ENCODE peak calls at places on chromosomes 11 and 22, in nine cellular contexts. B is choroid plexus epithelial cell, K is A673, D is fibroblast of lung, O is cardiac muscle cell, T is brain microvascular endothelial cell, M is HepG2, V is neural progenitor cell, S is AG04450. A is an unnamed sample.

GRCh38 chr22:27489265-27489675 is 312.3 kb downstream of the MN1 start:
- DNase-seq in V (no peak), T (peak), M (peak), B (peak), K (no peak), D (peak), S (no peak), O (no peak), A (no peak)

GRCh38 chr22:32697331-32697995 is 104.0 kb upstream of the TIMP3 start:
- DNase-seq in V (no peak), K (no peak), D (no peak), M (peak), O (no peak), S (no peak), T (no peak), B (no peak), A (no peak)

GRCh38 chr11:15695096-15695721 is 580.5 kb downstream of the INSC start:
- DNase-seq in K (no peak), B (no peak), O (no peak), M (no peak), S (no peak), T (no peak), V (no peak), D (no peak), A (no peak)

GRCh38 chr22:47023871-47024270 is 261.4 kb downstream of the TBC1D22A start:
- DNase-seq in B (no peak), M (no peak), S (no peak), O (no peak), D (no peak), V (no peak), K (no peak), T (no peak), A (no peak)

GRCh38 chr11:69704508-69705245 is 855 bp upstream of the FGF19 start:
- DNase-seq in B (peak), T (no peak), V (peak), S (no peak), D (no peak), K (peak), O (peak), M (no peak), A (no peak)

GRCh38 chr22:45318558-45319318 is 9.0 kb downstream of the FAM118A start:
- DNase-seq in T (no peak), O (no peak), M (no peak), S (no peak), K (no peak), B (peak), V (peak), D (peak), A (no peak)

GRCh38 chr22:22014285-22014659 is 31.7 kb upstream of the TOP3B start:
- DNase-seq in T (no peak), O (no peak), D (no peak), V (no peak), B (no peak), M (no peak), K (no peak), S (no peak), A (no peak)

GRCh38 chr22:48600681-48601080 is 1227.0 kb downstream of the BRD1 start:
- DNase-seq in S (no peak), O (no peak), K (no peak), M (no peak), T (no peak), V (no peak), D (no peak), B (no peak), A (no peak)

GRCh38 chr11:80383655-80384054 is 942.8 kb upstream of the TENM4 start:
- DNase-seq in M (no peak), B (no peak), O (peak), T (no peak), K (peak), V (peak), S (no peak), D (no peak), A (no peak)

GRCh38 chr22:19535001-19535400 is 10.8 kb upstream of the CLDN5 start:
- DNase-seq in V (no peak), B (no peak), O (no peak), D (no peak), K (peak), M (no peak), S (no peak), T (no peak), A (no peak)

GRCh38 chr11:116686891-116687290 is 85.9 kb downstream of the BUD13 start:
- DNase-seq in M (no peak), V (no peak), B (no peak), S (no peak), T (no peak), O (no peak), K (no peak), D (no peak), A (no peak)

GRCh38 chr22:48250286-48250895 is 1487.9 kb downstream of the TBC1D22A start:
- DNase-seq in V (no peak), B (no peak), S (no peak), D (no peak), O (no peak), M (no peak), T (no peak), K (no peak), A (no peak)

GRCh38 chr11:88284306-88285057 is 53.1 kb downstream of the CTSC start:
- DNase-seq in B (peak), V (no peak), S (no peak), M (no peak), K (no peak), T (no peak), O (peak), D (no peak), A (no peak)

GRCh38 chr11:118290923-118291322 is 13.6 kb upstream of the CD3E start:
- DNase-seq in O (peak), D (no peak), B (peak), S (no peak), K (no peak), M (peak), V (peak), T (no peak), A (no peak)

GRCh38 chr11:35029979-35030378 is 109.0 kb upstream of the CD44 start:
- DNase-seq in S (no peak), T (peak), V (no peak), K (peak), M (no peak), D (peak), O (no peak), B (peak), A (no peak)

GRCh38 chr22:41256254-41256897 is 15.6 kb upstream of the CHADL start:
- DNase-seq in M (no peak), K (no peak), V (no peak), S (peak), D (peak), T (peak), B (peak), O (no peak), A (peak)

GRCh38 chr11:130813196-130813595 is 103.1 kb downstream of the SNX19 start:
- DNase-seq in S (no peak), K (no peak), M (no peak), D (no peak), T (no peak), V (no peak), B (no peak), O (no peak), A (no peak)

GRCh38 chr11:86592659-86593451 is 79.6 kb downstream of the ME3 start:
- DNase-seq in K (peak), O (peak), S (peak), M (peak), B (peak), T (peak), V (no peak), D (peak), A (no peak)

GRCh38 chr11:69819541-69820070 is 390 bp upstream of the FGF3 start:
- DNase-seq in D (no peak), V (peak), T (no peak), K (no peak), O (no peak), M (no peak), S (no peak), B (no peak), A (no peak)

GRCh38 chr11:76685841-76686240 is 15.3 kb upstream of the LRRC32 start:
- DNase-seq in D (no peak), T (no peak), K (no peak), S (no peak), M (no peak), O (no peak), B (no peak), V (no peak), A (no peak)

GRCh38 chr11:117882539-117882938 is 6.1 kb upstream of the FXYD6 start:
- DNase-seq in M (no peak), B (no peak), K (no peak), S (no peak), T (no peak), V (no peak), D (no peak), O (peak), A (no peak)

GRCh38 chr22:36362819-36363377 is 24.9 kb downstream of the MYH9 start:
- DNase-seq in B (no peak), M (no peak), K (no peak), O (no peak), T (no peak), V (no peak), S (no peak), D (peak), A (no peak)

GRCh38 chr11:120432056-120433018 is 79.2 kb upstream of the GRIK4 start:
- DNase-seq in O (no peak), T (peak), B (peak), D (peak), K (peak), V (no peak), M (peak), S (peak), A (peak)

GRCh38 chr11:112783945-112784322 is 177.3 kb upstream of the NCAM1 start:
- DNase-seq in V (no peak), S (no peak), O (no peak), D (peak), K (no peak), M (no peak), B (no peak), T (no peak), A (no peak)

GRCh38 chr11:9138612-9139579 is 47.5 kb upstream of the SCUBE2 start:
- DNase-seq in B (peak), D (peak), T (peak), S (peak), K (peak), V (no peak), O (no peak), M (peak), A (peak)

GRCh38 chr11:118607401-118608267 is at the start of gene PHLDB1:
- DNase-seq in D (peak), T (peak), K (peak), O (peak), S (no peak), M (peak), V (peak), B (peak), A (no peak)

GRCh38 chr11:124339671-124340447 is 19.9 kb upstream of the OR8D2 start:
- DNase-seq in O (no peak), D (no peak), B (no peak), M (peak), K (no peak), V (no peak), T (no peak), S (no peak), A (no peak)

GRCh38 chr11:119192111-119192510 is 6.8 kb downstream of the NHERF4 start:
- DNase-seq in K (no peak), M (no peak), T (no peak), B (peak), S (no peak), V (no peak), O (no peak), D (no peak), A (no peak)

GRCh38 chr11:17351510-17352176 is at the start of gene NCR3LG1:
- DNase-seq in D (peak), V (peak), M (peak), B (peak), S (peak), T (peak), K (peak), O (peak), A (peak)

GRCh38 chr11:78371221-78371899 is 46.3 kb downstream of the GAB2 start:
- DNase-seq in O (no peak), D (no peak), S (no peak), V (no peak), T (no peak), M (no peak), K (no peak), B (no peak), A (no peak)

GRCh38 chr22:35561796-35562526 is 21.3 kb downstream of the RASD2 start:
- DNase-seq in V (no peak), O (no peak), M (no peak), S (peak), K (peak), B (peak), D (peak), T (peak), A (no peak)

GRCh38 chr11:92246637-92247036 is 22.0 kb downstream of the FAT3 start:
- DNase-seq in B (no peak), M (no peak), K (no peak), O (no peak), S (no peak), V (no peak), D (no peak), T (no peak), A (no peak)

GRCh38 chr11:15971215-15971546 is 385.2 kb downstream of the SOX6 start:
- DNase-seq in K (no peak), B (no peak), D (no peak), T (no peak), O (no peak), M (no peak), V (no peak), S (no peak), A (no peak)

DNA sequence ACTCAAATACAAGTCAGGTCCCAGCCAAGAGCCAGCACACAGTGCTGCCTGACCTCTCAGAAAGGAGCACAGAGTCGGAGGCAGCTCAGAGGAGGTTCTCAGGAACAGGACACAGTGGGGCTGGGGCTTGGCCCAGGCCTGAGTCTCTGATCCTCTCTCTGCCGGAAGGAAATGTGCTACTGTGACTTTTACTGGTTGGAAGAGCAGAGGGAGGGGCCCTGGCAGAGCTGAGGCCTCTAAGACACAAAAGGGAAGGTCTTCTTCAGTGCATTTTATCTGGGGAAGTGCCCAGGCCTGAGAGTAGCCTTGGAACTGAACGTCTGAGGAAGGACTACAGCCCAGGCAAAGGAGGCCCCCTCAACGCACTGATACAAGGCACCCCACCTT is 16.2 kb upstream of the CASTOR1 start:
- DNase-seq in K (no peak), M (no peak), V (no peak), D (no peak), S (no peak), O (no peak), B (peak), T (no peak), A (no peak)
- H3K4me3 ChIP-seq in K (no peak), M (no peak), V (no peak), D (no peak), S (no peak), O (no peak), B (no peak), T (no peak), A (no peak)

GRCh38 chr11:845872-846271 is 3.2 kb downstream of the TSPAN4 start:
- DNase-seq in V (no peak), M (no peak), T (no peak), K (no peak), D (no peak), B (peak), O (no peak), S (no peak), A (no peak)

GRCh38 chr11:844693-845644 is 2.3 kb downstream of the TSPAN4 start:
- DNase-seq in K (peak), O (peak), V (peak), T (no peak), B (peak), D (peak), M (peak), S (peak), A (peak)

GRCh38 chr11:848380-848931 is 5.8 kb downstream of the TSPAN4 start:
- DNase-seq in T (no peak), K (peak), M (no peak), D (no peak), B (peak), S (no peak), O (peak), V (peak), A (no peak)

GRCh38 chr11:847876-848275 is 5.2 kb downstream of the TSPAN4 start:
- DNase-seq in K (no peak), T (no peak), B (no peak), D (no peak), S (no peak), M (no peak), V (no peak), O (no peak), A (no peak)

DNA sequence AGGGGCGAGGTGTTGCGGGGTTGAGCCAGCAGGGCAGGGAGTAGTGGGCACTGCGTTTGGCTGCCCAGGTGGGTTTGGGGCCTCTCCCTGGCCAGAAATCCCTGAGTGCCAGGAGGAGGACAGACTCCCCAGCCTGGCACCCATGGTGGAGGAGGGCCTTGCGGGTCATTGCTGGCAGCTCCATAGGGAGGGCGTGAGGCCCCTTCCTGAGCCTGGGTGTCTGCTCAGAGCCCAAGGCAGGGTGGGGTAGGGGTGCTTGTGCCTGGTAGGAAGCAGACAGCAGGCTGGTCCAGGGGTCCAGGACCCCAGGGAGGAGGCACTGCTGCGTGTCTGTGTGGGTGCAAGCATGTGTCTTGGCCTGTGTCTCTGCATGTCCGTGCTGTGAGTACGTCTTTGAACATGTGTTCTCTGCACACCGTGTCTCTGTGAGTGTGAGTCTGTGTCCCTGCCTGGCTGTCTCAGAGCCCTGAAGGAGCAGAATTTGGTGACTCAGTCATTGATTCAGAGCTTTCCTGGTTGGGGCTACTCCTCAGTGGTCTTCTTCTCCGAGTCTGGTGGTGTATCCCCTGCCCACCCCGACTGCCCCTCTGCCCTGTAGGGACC is 3.9 kb downstream of the TSPAN4 start:
- DNase-seq in K (no peak), V (no peak), B (peak), S (no peak), D (no peak), M (no peak), T (no peak), O (no peak), A (no peak)
- H3K4me3 ChIP-seq in K (no peak), V (no peak), B (no peak), S (no peak), D (no peak), M (no peak), T (no peak), O (no peak), A (no peak)

GRCh38 chr11:96567193-96567592 is 177.4 kb downstream of the JRKL start:
- DNase-seq in S (no peak), M (no peak), B (peak), V (peak), T (no peak), K (peak), D (no peak), O (peak), A (no peak)
- H3K4me3 ChIP-seq in S (no peak), M (no peak), B (peak), V (no peak), T (peak), K (no peak), D (no peak), O (no peak), A (no peak)

GRCh38 chr11:61680622-61681191 is 516 bp downstream of the DAGLA start:
- DNase-seq in V (no peak), S (no peak), M (no peak), B (no peak), T (no peak), K (no peak), O (no peak), D (no peak), A (no peak)
- H3K4me3 ChIP-seq in V (peak), S (peak), M (peak), B (peak), T (peak), K (peak), O (peak), D (peak), A (peak)

GRCh38 chr11:68271023-68271780 is 571 bp downstream of the C11orf24 start:
- DNase-seq in T (peak), B (peak), O (peak), D (peak), M (peak), S (peak), V (peak), K (peak), A (no peak)

GRCh38 chr11:68275721-68276488 is 4.1 kb upstream of the C11orf24 start:
- DNase-seq in B (no peak), M (peak), O (no peak), D (no peak), S (no peak), K (no peak), V (no peak), T (no peak), A (no peak)

GRCh38 chr11:68270334-68271022 is 1.3 kb downstream of the C11orf24 start:
- DNase-seq in V (no peak), K (no peak), T (no peak), M (peak), S (no peak), B (no peak), D (no peak), O (no peak), A (no peak)

GRCh38 chr11:68271781-68272608 is at the start of gene C11orf24:
- DNase-seq in B (peak), V (peak), S (peak), D (peak), K (peak), O (peak), T (peak), M (peak), A (peak)

DNA sequence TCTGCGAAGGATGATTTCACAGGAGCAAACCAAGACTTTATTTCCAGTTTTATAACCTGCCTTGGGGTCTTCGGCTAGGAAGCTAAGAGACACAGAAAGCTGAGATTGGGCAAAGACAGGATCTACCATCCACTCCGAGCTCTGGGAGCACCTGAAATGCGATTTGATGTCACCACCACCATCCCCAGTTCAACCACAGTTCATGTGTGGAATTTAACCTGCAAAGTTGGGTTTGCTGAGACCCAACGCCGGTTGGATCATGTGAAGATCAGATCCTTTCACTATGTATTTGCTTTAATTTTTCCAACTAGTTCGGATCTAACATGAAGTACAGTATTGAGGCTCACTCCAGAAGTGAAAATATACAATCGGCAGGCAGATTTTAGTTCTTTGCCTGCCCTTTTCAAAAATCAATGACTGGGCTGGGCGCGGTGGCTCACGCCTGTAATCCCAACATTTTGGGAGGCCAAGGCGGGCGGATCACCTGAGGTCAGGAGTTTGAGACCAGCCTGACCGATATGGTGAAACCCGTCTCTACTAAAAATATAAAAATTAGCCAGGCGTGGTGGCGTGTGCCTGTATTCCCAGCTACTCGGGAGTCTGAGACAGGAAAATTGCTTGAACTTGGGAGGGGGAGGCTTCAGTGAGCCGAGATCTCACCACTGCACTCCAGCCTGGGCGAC is 1.4 kb upstream of the C11orf24 start:
- DNase-seq in S (no peak), D (no peak), K (no peak), M (no peak), V (no peak), B (no peak), O (no peak), T (no peak), A (no peak)
- H3K4me3 ChIP-seq in S (no peak), D (no peak), K (peak), M (no peak), V (peak), B (no peak), O (no peak), T (no peak), A (no peak)

GRCh38 chr22:24592846-24593809 is at the start of gene LRRC75B:
- DNase-seq in B (peak), T (peak), V (peak), S (peak), O (peak), K (peak), M (peak), D (peak), A (peak)
- H3K4me3 ChIP-seq in B (peak), T (peak), V (peak), S (peak), O (peak), K (peak), M (peak), D (peak), A (peak)